ENCODE peak calls at places on chromosomes 12 and 14, in nine cellular contexts. M is HEK293T, E is KG1, Y is neural crest cell, W is left ventricle myocardium superior, U is pancreas, R is fibroblast of mammary gland, S is neural progenitor cell, L is ecto neural progenitor cell. G is an unnamed sample.

GRCh38 chr12:6915023-6915788 is 826 bp downstream of the ENO2 start:
- DNase-seq in U (no peak), S (peak), M (no peak), W (no peak), L (peak), Y (no peak), R (no peak), E (no peak), G (peak)

GRCh38 chr12:10310926-10311705 is 3.4 kb downstream of the KLRD1 start:
- DNase-seq in W (no peak), E (no peak), U (no peak), M (no peak), R (peak), S (no peak), L (no peak), Y (no peak), G (peak)

GRCh38 chr14:83463500-83464098 is 1929.9 kb upstream of the SEL1L start:
- DNase-seq in Y (peak), L (peak), U (no peak), W (no peak), M (peak), E (peak), R (peak), S (peak), G (peak)

GRCh38 chr14:100617715-100618693 is 30.8 kb upstream of the BEGAIN start:
- DNase-seq in W (peak), R (no peak), E (peak), Y (no peak), S (no peak), M (no peak), L (no peak), U (no peak), G (no peak)

GRCh38 chr14:31994391-31995033 is 82.6 kb upstream of the ARHGAP5 start:
- DNase-seq in S (no peak), U (no peak), L (no peak), R (peak), M (no peak), E (no peak), Y (no peak), W (no peak), G (no peak)

GRCh38 chr12:20628388-20628787 is 66.7 kb upstream of the SLCO1C1 start:
- DNase-seq in W (no peak), M (no peak), U (no peak), S (peak), L (no peak), R (no peak), Y (no peak), E (no peak), G (no peak)

GRCh38 chr14:32480337-32480736 is 151.2 kb downstream of the AKAP6 start:
- DNase-seq in E (no peak), U (no peak), R (peak), W (no peak), L (no peak), S (no peak), M (no peak), Y (no peak), G (no peak)

GRCh38 chr12:7113389-7113871 is 4.4 kb upstream of the C1RL start:
- DNase-seq in Y (peak), R (peak), U (no peak), M (peak), E (peak), L (no peak), S (peak), W (no peak), G (peak)

GRCh38 chr12:96219700-96220206 is 25.6 kb downstream of the ELK3 start:
- DNase-seq in Y (no peak), W (no peak), R (peak), U (no peak), S (peak), E (no peak), L (no peak), M (no peak), G (no peak)

GRCh38 chr14:106094654-106095189 is 568.3 kb downstream of the TMEM121 start:
- DNase-seq in R (no peak), S (peak), W (no peak), E (no peak), Y (no peak), L (no peak), U (peak), M (peak), G (no peak)

GRCh38 chr14:48253020-48253419 is 577.6 kb upstream of the MDGA2 start:
- DNase-seq in E (no peak), M (no peak), W (no peak), S (no peak), R (no peak), Y (no peak), L (no peak), U (no peak), G (no peak)

GRCh38 chr14:52219488-52220084 is 47.9 kb upstream of the PTGDR start:
- DNase-seq in R (peak), Y (no peak), E (no peak), S (no peak), U (no peak), M (no peak), L (no peak), W (no peak), G (no peak)

GRCh38 chr14:105911006-105911847 is 384.8 kb downstream of the TMEM121 start:
- DNase-seq in S (no peak), Y (no peak), L (no peak), U (peak), E (no peak), R (no peak), W (peak), M (no peak), G (no peak)

GRCh38 chr12:16076553-16076952 is 165.4 kb downstream of the DERA start:
- DNase-seq in M (peak), U (no peak), L (no peak), R (peak), S (peak), E (peak), W (no peak), Y (no peak), G (no peak)

GRCh38 chr12:32444895-32445294 is 45.5 kb downstream of the FGD4 start:
- DNase-seq in W (no peak), E (no peak), R (peak), Y (no peak), U (no peak), L (no peak), M (no peak), S (peak), G (no peak)

G was measured in activated CD8-positive, alpha-beta T cell treated with anti-CD3 and anti-CD28 coated beads for 36 hours.